ENCODE peak calls at places on chromosomes 1 and 21, in four cellular contexts. J is stomach, D is tibial artery, C is Peyer's patch. Q is an unnamed sample.

GRCh38 chr1:111463029-111463683 is 10.6 kb upstream of the C1orf162 start:
- DNase-seq in J (no peak), D (no peak), C (no peak), Q (no peak)

GRCh38 chr21:35658242-35658641 is 402.1 kb downstream of the SETD4 start:
- DNase-seq in J (no peak), D (no peak), C (no peak), Q (no peak)

GRCh38 chr1:96568639-96569038 is 152.9 kb upstream of the PTBP2 start:
- DNase-seq in J (no peak), D (no peak), C (no peak), Q (no peak)

GRCh38 chr1:56490619-56491018 is 88.7 kb downstream of the PLPP3 start:
- DNase-seq in J (no peak), D (no peak), C (no peak), Q (no peak)

GRCh38 chr1:203769505-203770343 is 4.7 kb downstream of the LAX1 start:
- DNase-seq in J (peak; percentile 74), D (peak; percentile 80), C (no peak), Q (peak; percentile 90)

GRCh38 chr1:155123801-155124200 is 3.9 kb upstream of the EFNA1 start:
- DNase-seq in J (no peak), D (no peak), C (no peak), Q (no peak)

GRCh38 chr1:185581961-185582725 is 152.0 kb upstream of the HMCN1 start:
- DNase-seq in J (no peak), D (no peak), C (no peak), Q (no peak)

GRCh38 chr21:45447821-45448220 is 42.9 kb downstream of the COL18A1 start:
- DNase-seq in J (no peak), D (no peak), C (no peak), Q (no peak)

GRCh38 chr21:38533887-38534286 is 35.6 kb upstream of the ERG start:
- DNase-seq in J (no peak), D (no peak), C (no peak), Q (no peak)

GRCh38 chr1:51523931-51524330 is 4.9 kb upstream of the EPS15 start:
- DNase-seq in J (no peak), D (no peak), C (no peak), Q (no peak)

GRCh38 chr1:101992816-101993575 is 3.7 kb downstream of the OLFM3 start:
- DNase-seq in J (no peak), D (no peak), C (no peak), Q (no peak)

GRCh38 chr21:45405271-45405818 is 380 bp downstream of the COL18A1 start:
- DNase-seq in J (no peak), D (no peak), C (no peak), Q (no peak)

GRCh38 chr21:32372755-32373154 is 20.1 kb downstream of the URB1 start:
- DNase-seq in J (no peak), D (no peak), C (no peak), Q (no peak)

GRCh38 chr1:27496604-27497155 is 6.7 kb upstream of the WASF2 start:
- DNase-seq in J (no peak), D (no peak), C (no peak), Q (no peak)

GRCh38 chr1:49864597-49864996 is 159.2 kb downstream of the AGBL4 start:
- DNase-seq in J (no peak), D (no peak), C (no peak), Q (no peak)

GRCh38 chr1:54249798-54250497 is 50.0 kb downstream of the MRPL37 start:
- DNase-seq in J (no peak), D (peak; percentile 64), C (no peak), Q (no peak)

GRCh38 chr1:156705321-156705917 is at the start of gene CRABP2:
- DNase-seq in J (no peak), D (no peak), C (no peak), Q (no peak)

GRCh38 chr1:16181887-16182719 is 26.2 kb upstream of the EPHA2 start:
- DNase-seq in J (peak; percentile 86), D (peak; percentile 93), C (no peak), Q (peak; percentile 95)

GRCh38 chr1:115164484-115164883 is 75.2 kb upstream of the TSPAN2 start:
- DNase-seq in J (no peak), D (peak; percentile 84), C (no peak), Q (no peak)

GRCh38 chr1:155092131-155092530 is 13.5 kb downstream of the EFNA3 start:
- DNase-seq in J (no peak), D (no peak), C (no peak), Q (no peak)

GRCh38 chr1:15083578-15083977 is 70.0 kb upstream of the TMEM51 start:
- DNase-seq in J (no peak), D (no peak), C (no peak), Q (no peak)

GRCh38 chr1:120178799-120179419 is 2.6 kb upstream of the SEC22B start:
- DNase-seq in J (no peak), D (no peak), C (no peak), Q (no peak)

DNA sequence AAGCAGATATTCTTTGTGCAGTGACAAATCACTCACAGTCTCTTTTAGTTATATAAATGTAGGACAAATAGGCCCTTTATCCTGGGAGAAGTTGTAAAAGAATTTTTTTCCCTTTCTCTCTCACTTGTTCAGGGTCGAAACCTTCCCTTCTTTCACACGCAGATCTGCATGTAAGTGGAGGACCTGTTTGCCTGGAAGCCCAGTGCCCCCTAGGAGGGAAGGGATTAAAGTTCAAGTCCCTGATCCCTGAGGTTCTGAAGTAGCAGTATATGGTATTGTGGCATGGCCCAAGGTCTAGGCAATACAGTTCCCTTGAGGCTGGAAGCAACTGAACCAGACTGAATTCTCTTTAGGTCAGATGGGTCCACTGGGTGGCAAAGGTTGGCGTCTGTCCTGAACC is 48.6 kb upstream of the PTGFRN start:
- DNase-seq in J (no peak), D (no peak), C (no peak), Q (no peak)
- TF ChIP-seq CTCF in J (no peak), D (no peak), C (no peak), Q (no peak)

GRCh38 chr1:169546087-169546995 is 39.9 kb downstream of the F5 start:
- DNase-seq in J (peak; percentile 55), D (peak; percentile 41), C (peak; percentile 31), Q (no peak)
- H3K27ac ChIP-seq in J (no peak overlapping the region), D (no peak overlapping the region), C (no peak overlapping the region), Q (no peak overlapping the region)

DNA sequence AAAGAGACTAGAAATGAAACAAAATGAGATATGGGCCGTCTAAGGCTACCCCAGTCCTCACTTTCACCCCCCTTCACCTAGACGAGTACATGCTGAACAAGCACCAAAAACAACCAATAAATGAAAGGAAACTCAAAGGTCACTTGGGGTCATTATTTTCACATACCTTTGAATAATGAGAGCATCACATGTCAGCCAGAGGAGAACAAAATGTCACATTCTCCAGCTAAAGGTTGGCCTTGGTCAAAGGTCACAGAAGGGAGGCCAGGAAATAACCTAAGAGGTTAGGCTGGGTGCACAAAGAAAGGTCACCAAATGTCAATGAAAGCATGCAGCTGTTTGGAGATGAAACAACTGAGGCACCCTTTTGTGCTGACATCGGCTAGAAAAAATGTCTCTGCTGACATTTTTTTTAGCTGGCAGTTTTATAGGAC is 288.7 kb upstream of the USP25 start:
- DNase-seq in J (no peak), D (no peak), C (no peak), Q (no peak)
- H3K4me3 ChIP-seq in J (no peak overlapping the region), D (no peak overlapping the region), C (no peak overlapping the region), Q (no peak overlapping the region)

DNA sequence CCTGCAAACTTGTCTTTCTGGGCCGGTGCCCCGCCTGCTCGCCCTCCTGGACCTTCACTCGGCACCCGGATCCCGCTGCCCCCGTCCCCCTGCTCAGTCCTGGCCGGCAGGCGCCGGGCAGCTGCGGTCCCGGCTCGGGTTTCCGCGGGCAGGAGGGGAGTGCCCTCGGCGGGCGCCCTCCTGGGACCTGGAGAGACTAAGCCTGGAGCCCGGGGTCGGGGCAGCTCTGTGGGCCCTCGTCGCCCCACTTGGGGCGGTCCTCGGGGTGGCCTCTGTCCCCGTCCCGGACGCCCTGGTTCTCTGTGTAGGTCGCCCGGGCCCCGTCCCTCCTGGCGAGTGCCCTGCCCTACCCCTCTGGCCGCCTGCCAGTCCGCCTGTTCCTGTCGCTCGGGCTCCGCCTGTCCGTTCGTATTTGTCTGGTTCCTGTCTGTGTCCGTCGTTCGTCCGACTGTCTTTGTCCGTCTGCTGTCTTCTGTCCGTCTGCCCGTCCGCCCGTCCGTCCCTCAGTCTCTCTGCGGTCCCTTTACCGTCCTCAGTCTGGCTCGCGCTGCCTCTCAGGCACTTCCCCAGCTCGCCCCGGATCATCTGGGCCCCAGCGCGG is 492 bp downstream of the SERINC2 start:
- DNase-seq in J (peak; percentile 90), D (peak; percentile 77), C (peak; percentile 47), Q (no peak)
- TF ChIP-seq CTCF in J (no peak), D (no peak), C (no peak), Q (no peak)

DNA sequence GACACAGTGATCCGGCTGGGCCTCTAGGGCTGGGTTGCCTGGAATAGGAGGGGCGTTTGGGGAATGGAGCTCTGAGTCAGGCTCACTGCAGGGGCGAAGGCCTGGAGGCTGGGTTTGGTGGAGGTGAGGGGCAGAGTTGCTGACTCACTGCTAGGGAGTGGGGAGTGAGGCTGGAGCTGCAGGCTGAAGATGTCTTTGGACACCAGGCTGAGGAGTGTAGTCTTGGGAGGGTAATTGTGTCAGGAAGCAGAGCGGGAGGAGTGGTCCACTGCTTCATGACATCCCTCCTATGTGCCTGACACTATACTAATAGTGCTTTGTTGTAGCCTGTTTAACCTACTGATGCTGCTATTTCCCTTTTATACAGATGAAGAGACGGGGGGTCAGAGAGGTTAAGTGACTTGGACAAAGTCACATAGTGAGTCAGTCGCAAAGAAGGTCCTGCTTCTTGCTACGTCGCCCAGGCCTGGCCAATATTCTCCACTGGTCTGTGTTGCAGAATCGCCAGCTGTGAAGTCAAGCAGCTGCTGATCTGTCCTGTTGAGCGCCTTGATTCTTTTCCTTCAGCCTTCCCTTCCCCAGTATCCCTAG is 13.6 kb downstream of the ACTL8 start:
- DNase-seq in J (no peak), D (peak; percentile 61), C (no peak), Q (no peak)
- H3K27ac ChIP-seq in J (no peak overlapping the region), D (no peak overlapping the region), C (no peak overlapping the region), Q (no peak overlapping the region)

Q was measured in coronary artery.